ENCODE peak calls at places on chromosomes 7 and 10, in nine cellular contexts. T is heart right ventricle; U is CD8-positive, alpha-beta T cell; Q is effector CD4-positive, alpha-beta T cell; W is right atrium auricular region; Y is HTR-8/SVneo; X is NCI-H774; E is NCI-H2081; L is HFF-Myc. F is an unnamed sample.

GRCh38 chr10:13859979-13860619 is 273.3 kb downstream of the PRPF18 start:
- DNase-seq in T (no peak), U (no peak), Q (no peak), W (no peak), Y (no peak), X (no peak), E (no peak), L (no peak), F (no peak)

GRCh38 chr7:3431306-3431705 is 130.3 kb downstream of the SDK1 start:
- DNase-seq in T (no peak), U (no peak), Q (no peak), W (no peak), Y (no peak), X (no peak), E (no peak), L (no peak), F (no peak)

GRCh38 chr10:38043516-38043915 is 33.0 kb downstream of the ZNF33A start:
- DNase-seq in T (no peak), U (no peak), Q (no peak), W (no peak), Y (no peak), X (no peak), E (no peak), L (no peak), F (no peak)

GRCh38 chr10:79104264-79104954 is 35.6 kb downstream of the ZMIZ1 start:
- DNase-seq in T (peak; percentile 65), U (no peak), Q (no peak), W (peak; percentile 70), Y (no peak), X (no peak), E (no peak), L (no peak), F (no peak)

GRCh38 chr10:50579491-50580259 is 44.1 kb downstream of the SGMS1 start:
- DNase-seq in T (no peak), U (no peak), Q (no peak), W (no peak), Y (no peak), X (no peak), E (no peak), L (no peak), F (no peak)

GRCh38 chr10:62021978-62022802 is 120.7 kb downstream of the ARID5B start:
- DNase-seq in T (no peak), U (no peak), Q (no peak), W (no peak), Y (no peak), X (no peak), E (no peak), L (no peak), F (no peak)

GRCh38 chr7:41333506-41333905 is 369.4 kb downstream of the INHBA start:
- DNase-seq in T (no peak), U (no peak), Q (no peak), W (no peak), Y (peak; percentile 22), X (no peak), E (no peak), L (peak; percentile 32), F (no peak)

GRCh38 chr10:49613882-49614241 is at the start of gene CHAT:
- DNase-seq in T (no peak), U (no peak), Q (no peak), W (no peak), Y (no peak), X (no peak), E (no peak), L (no peak), F (no peak)

GRCh38 chr10:30811665-30812017 is 182.1 kb upstream of the LYZL2 start:
- DNase-seq in T (no peak), U (no peak), Q (no peak), W (no peak), Y (no peak), X (no peak), E (no peak), L (no peak), F (peak; percentile 40)

F was measured in CD4-positive, CD25-positive, alpha-beta regulatory T cell.